ENCODE peak calls at places on chromosomes 7 and 10, in six cellular contexts. O is HepG2, P is IMR-90, E is uterus, Q is adrenal gland, N is tibial nerve. H is an unnamed sample.

GRCh38 chr10:43120948-43121290 is 17.3 kb upstream of the CSGALNACT2 start:
- DNase-seq in P (peak), N (peak), E (no peak), Q (peak), O (no peak), H (peak)

GRCh38 chr10:123007558-123008378 is 827 bp downstream of the IKZF5 start:
- DNase-seq in P (peak), N (peak), O (peak), E (peak), Q (peak), H (peak)

GRCh38 chr7:66258409-66258808 is 53.3 kb downstream of the TPST1 start:
- DNase-seq in O (no peak), E (no peak), Q (no peak), N (no peak), P (no peak), H (no peak)

GRCh38 chr7:98640375-98640774 is 23.3 kb downstream of the NPTX2 start:
- DNase-seq in N (no peak), Q (peak), P (no peak), O (no peak), E (no peak), H (no peak)

GRCh38 chr7:33258561-33258960 is 129.2 kb downstream of the BBS9 start:
- DNase-seq in N (no peak), E (no peak), O (no peak), P (peak), Q (no peak), H (no peak)

GRCh38 chr10:5089869-5090268 is 4.3 kb upstream of the AKR1C3 start:
- DNase-seq in Q (no peak), N (no peak), O (peak), E (no peak), P (peak), H (no peak)

GRCh38 chr7:27202018-27202740 is 2.3 kb upstream of the HOXA13 start:
- DNase-seq in E (no peak), N (no peak), P (no peak), O (no peak), Q (no peak), H (peak)

GRCh38 chr10:69338547-69339450 is 60.5 kb downstream of the HK1 start:
- DNase-seq in N (no peak), P (no peak), Q (no peak), O (no peak), E (no peak), H (no peak)

GRCh38 chr7:148276291-148277041 is 314.1 kb upstream of the C7orf33 start:
- DNase-seq in P (no peak), O (no peak), N (no peak), E (no peak), Q (no peak), H (no peak)

GRCh38 chr10:11279286-11279685 is 261.6 kb downstream of the CELF2 start:
- DNase-seq in E (no peak), P (no peak), N (no peak), O (no peak), Q (no peak), H (no peak)

GRCh38 chr10:11282661-11283060 is 265.0 kb downstream of the CELF2 start:
- DNase-seq in O (no peak), N (no peak), Q (no peak), P (no peak), E (no peak), H (no peak)

GRCh38 chr10:11282156-11282555 is 264.5 kb downstream of the CELF2 start:
- DNase-seq in P (no peak), Q (no peak), N (no peak), O (no peak), E (no peak), H (no peak)

GRCh38 chr10:11276475-11276990 is 258.9 kb downstream of the CELF2 start:
- DNase-seq in N (no peak), O (no peak), Q (no peak), E (no peak), P (no peak), H (no peak)

DNA sequence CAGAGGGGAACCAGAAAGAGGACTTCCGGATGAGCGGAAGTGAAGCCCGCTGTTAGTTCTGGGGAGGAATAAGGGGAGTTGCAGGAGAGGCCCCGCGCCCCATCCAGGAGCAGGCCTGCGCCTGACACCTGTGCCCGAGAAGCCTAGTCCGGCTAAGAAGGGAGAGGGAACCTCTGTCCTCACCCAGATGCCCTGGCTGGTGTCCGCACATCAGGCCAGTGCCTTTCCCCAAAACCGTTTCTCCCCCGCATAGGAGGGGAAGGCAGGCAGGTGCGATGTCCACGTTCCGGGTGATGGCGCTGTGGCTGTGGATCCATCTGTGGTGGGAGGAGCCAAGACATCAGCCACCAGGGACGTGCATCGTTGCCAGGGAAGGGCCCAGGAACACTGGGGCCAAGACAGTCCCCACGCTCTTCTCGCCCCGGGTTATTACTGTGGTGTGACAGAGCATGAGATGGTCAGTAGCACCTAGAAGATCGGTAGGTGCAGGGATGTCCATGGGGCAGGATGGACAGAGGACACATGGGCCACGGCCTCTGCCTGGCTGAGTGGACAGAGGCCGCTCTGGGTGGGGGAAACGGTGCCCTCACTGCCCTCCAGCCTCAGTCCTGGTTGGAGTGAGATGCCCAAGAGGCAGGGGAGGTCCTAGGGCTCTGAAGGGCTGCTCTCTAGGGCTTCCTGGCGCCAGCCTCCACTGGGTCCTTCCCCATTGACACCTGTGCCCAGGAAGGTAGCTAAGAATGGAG is 262.7 kb downstream of the CELF2 start:
- DNase-seq in N (no peak), Q (no peak), E (no peak), P (no peak), O (no peak), H (no peak)
- TF ChIP-seq POLR2A in N (no peak), Q (no peak), E (no peak), P (no peak), O (no peak), H (no peak)

DNA sequence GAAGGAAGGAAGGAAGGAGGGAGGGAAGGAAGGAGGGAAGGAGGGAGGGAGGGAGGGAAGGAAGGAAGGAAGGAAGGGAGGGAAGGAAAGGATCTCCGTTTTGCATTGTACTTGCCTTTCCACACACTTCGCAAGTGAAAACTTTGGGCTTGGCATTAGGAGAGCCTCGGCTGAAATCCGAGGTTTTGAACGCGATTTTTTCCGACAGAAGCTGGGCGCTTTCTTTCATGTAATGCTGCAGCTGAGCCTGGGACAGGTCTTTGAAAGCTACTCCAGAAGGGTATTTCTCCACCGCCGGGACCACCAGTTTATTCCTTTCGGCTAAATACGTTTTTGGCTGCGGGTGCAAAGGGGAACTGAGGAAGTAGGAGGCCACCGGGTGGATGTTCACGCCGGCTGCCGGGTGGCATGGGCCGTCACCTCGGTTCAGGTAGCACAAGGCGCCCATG is 1.0 kb downstream of the FEZF1 start:
- DNase-seq in P (no peak), Q (no peak), N (no peak), O (no peak), E (no peak), H (no peak)
- H3K4me3 ChIP-seq in P (no peak), Q (no peak), N (peak), O (no peak), E (no peak), H (no peak)

DNA sequence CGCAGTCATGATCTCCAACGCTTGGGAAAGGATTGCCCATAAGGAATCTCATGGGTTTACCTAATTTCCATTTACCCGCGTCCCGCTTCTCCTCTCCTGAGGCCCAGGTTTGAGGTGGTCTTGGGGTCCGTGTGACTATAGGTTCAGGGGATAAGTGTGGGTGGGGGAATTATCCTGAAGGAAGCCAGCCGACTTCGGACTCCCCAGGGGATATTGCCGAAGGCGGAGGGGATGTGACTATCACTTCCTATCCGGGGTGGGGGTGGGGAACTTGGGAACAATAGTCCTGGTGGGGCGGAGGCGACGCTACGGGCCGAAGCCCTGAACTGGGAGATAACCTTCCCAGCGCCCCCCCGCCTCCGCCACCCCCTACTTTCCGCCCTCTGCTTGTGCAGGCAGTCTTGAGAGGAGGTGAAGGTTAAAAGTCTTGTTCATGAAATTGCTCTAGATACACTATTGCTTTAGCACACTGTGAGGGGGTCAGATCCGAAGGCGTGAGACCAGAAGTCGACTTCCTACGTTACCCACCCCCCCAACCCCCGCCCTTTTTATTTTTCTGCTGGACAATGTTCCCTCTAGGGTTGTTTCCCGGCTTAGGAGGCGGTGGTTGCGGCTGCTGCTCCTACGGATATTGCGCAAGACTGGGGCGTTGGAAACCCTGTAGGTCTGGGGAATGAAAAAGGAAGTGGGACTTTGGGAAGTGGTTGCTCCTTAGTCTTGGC is 1.3 kb downstream of the PTPN12 start:
- DNase-seq in O (peak), Q (peak), E (peak), P (peak), N (peak), H (peak)
- H3K27ac ChIP-seq in O (peak), Q (peak), E (peak), P (peak), N (peak), H (peak)

GRCh38 chr7:100126931-100127865 is at the start of gene MBLAC1:
- DNase-seq in E (peak), Q (peak), P (peak), N (peak), O (peak), H (peak)
- TF ChIP-seq POLR2A in E (no peak), Q (peak), P (peak), N (no peak), O (no peak), H (peak)

DNA sequence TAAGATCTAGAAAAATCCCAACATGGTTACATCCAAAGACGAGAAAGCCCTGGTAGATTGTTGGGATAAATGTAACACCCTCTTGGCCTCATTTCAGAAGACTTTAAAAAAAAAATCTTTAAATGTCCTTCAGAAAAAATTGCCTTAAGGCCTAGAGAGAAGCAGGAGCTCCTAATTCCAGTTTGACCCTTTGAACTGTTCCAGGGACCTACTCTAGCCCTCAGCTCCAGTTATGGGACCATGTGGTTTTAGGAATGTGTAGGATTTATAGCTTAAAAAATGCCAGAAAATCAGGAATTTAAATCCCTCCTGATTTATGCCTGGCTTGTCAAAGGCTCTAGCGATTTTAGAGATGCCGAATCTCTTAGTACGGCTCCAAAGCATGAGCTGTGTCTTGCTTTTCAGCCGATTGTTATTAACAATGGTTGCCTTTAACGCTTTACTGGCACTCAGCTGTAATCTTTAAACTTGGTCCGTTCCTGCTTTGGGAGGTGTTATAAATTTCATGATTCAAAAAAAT is 130.6 kb upstream of the NPVF start:
- DNase-seq in N (no peak), Q (no peak), P (no peak), O (no peak), E (no peak), H (no peak)
- H3K4me3 ChIP-seq in N (no peak), Q (no peak), P (no peak), O (no peak), E (no peak), H (no peak)

H was measured in Peyer's patch.